ENCODE peak calls at places on chromosomes 11 and 22, in four cellular contexts. H is neural crest cell; D is fibroblast of lung; V is CD4-positive, alpha-beta T cell. O is an unnamed sample.

GRCh38 chr11:61718613-61719302 is 33.7 kb upstream of the MYRF start:
- DNase-seq in D (peak), H (peak), V (no peak), O (no peak)

GRCh38 chr22:19041403-19042074 is 80.7 kb downstream of the DGCR2 start:
- DNase-seq in H (no peak), V (no peak), D (no peak), O (no peak)

GRCh38 chr11:11454671-11455223 is 101.7 kb upstream of the CSNK2A3 start:
- DNase-seq in V (no peak), D (no peak), H (no peak), O (no peak)

GRCh38 chr11:35381720-35382322 is 37.5 kb downstream of the SLC1A2 start:
- DNase-seq in H (no peak), D (no peak), V (no peak), O (no peak)

GRCh38 chr11:77198440-77198849 is 70.4 kb downstream of the MYO7A start:
- DNase-seq in D (no peak), H (peak), V (no peak), O (no peak)

GRCh38 chr11:47595029-47595428 is 818 bp upstream of the C1QTNF4 start:
- DNase-seq in H (no peak), V (no peak), D (no peak), O (no peak)

GRCh38 chr22:28792491-28793383 is 7.6 kb downstream of the XBP1 start:
- DNase-seq in H (no peak), D (no peak), V (no peak), O (no peak)

GRCh38 chr11:72233056-72233772 is 8.6 kb downstream of the INPPL1 start:
- DNase-seq in H (no peak), V (no peak), D (no peak), O (no peak)

GRCh38 chr11:120547301-120547700 is 35.8 kb downstream of the GRIK4 start:
- DNase-seq in D (peak), V (no peak), H (no peak), O (no peak)

GRCh38 chr11:1467270-1467669 is 19.3 kb downstream of the MOB2 start:
- DNase-seq in V (no peak), H (no peak), D (no peak), O (no peak)

GRCh38 chr11:102287963-102288744 is 29.1 kb upstream of the BIRC3 start:
- DNase-seq in D (peak), V (no peak), H (peak), O (peak)

GRCh38 chr11:13578514-13579140 is 82.8 kb upstream of the PTH start:
- DNase-seq in H (no peak), D (no peak), V (no peak), O (no peak)

GRCh38 chr11:75633409-75634011 is 35.3 kb downstream of the MAP6 start:
- DNase-seq in V (no peak), H (no peak), D (no peak), O (no peak)

GRCh38 chr22:26481694-26482093 is 1.9 kb downstream of the HPS4 start:
- DNase-seq in H (no peak), D (no peak), V (no peak), O (no peak)

GRCh38 chr11:12725863-12726666 is 51.8 kb downstream of the TEAD1 start:
- DNase-seq in H (no peak), V (no peak), D (peak), O (no peak)

GRCh38 chr11:26286472-26287066 is 45.4 kb upstream of the ANO3 start:
- DNase-seq in D (peak), H (peak), V (no peak), O (no peak)

GRCh38 chr11:11981364-11981763 is 27.1 kb downstream of the DKK3 start:
- DNase-seq in V (no peak), D (no peak), H (no peak), O (no peak)

GRCh38 chr11:108496643-108497256 is 1.4 kb downstream of the POGLUT3 start:
- DNase-seq in V (no peak), D (peak), H (no peak), O (no peak)

GRCh38 chr11:73198677-73199076 is 19.4 kb upstream of the P2RY2 start:
- DNase-seq in V (no peak), D (peak), H (no peak), O (no peak)

GRCh38 chr22:46185263-46185662 is 34.9 kb downstream of the PPARA start:
- DNase-seq in V (no peak), H (no peak), D (no peak), O (no peak)

GRCh38 chr11:20011294-20011951 is 148.9 kb downstream of the DBX1 start:
- DNase-seq in H (no peak), D (peak), V (no peak), O (no peak)

GRCh38 chr11:42631223-42631843 is 680.5 kb upstream of the API5 start:
- DNase-seq in H (peak), V (no peak), D (peak), O (no peak)

GRCh38 chr11:88692306-88692705 is 354.8 kb upstream of the CTSC start:
- DNase-seq in H (no peak), D (no peak), V (no peak), O (no peak)

GRCh38 chr22:50705851-50706351 is 32.1 kb upstream of the ACR start:
- DNase-seq in D (no peak), V (no peak), H (no peak), O (no peak)

GRCh38 chr11:84012171-84012826 is 726.1 kb upstream of the CCDC90B start:
- DNase-seq in D (no peak), V (no peak), H (no peak), O (no peak)

GRCh38 chr22:32531228-32531627 is 56.6 kb downstream of the FBXO7 start:
- DNase-seq in H (no peak), D (peak), V (no peak), O (no peak)

GRCh38 chr11:99197477-99197876 is 176.7 kb downstream of the CNTN5 start:
- DNase-seq in H (no peak), D (no peak), V (no peak), O (no peak)

GRCh38 chr11:26043665-26044064 is 288.3 kb upstream of the ANO3 start:
- DNase-seq in V (no peak), H (no peak), D (no peak), O (peak)

GRCh38 chr11:45209904-45210699 is 63.7 kb downstream of the PRDM11 start:
- DNase-seq in V (no peak), H (peak), D (peak), O (no peak)

GRCh38 chr22:23180301-23180892 is at the start of gene BCR:
- DNase-seq in D (peak), V (peak), H (peak), O (peak)

GRCh38 chr11:44361883-44362282 is 51.9 kb upstream of the ALX4 start:
- DNase-seq in D (no peak), H (no peak), V (no peak), O (no peak)

GRCh38 chr22:35552186-35552842 is 11.7 kb downstream of the RASD2 start:
- DNase-seq in D (no peak), H (peak), V (peak), O (peak)

GRCh38 chr11:5989203-5989602 is 2.4 kb upstream of the OR52L1 start:
- DNase-seq in V (no peak), D (no peak), H (no peak), O (no peak)

GRCh38 chr11:5986885-5987284 is at the start of gene OR52L1:
- DNase-seq in D (no peak), V (no peak), H (no peak), O (no peak)

DNA sequence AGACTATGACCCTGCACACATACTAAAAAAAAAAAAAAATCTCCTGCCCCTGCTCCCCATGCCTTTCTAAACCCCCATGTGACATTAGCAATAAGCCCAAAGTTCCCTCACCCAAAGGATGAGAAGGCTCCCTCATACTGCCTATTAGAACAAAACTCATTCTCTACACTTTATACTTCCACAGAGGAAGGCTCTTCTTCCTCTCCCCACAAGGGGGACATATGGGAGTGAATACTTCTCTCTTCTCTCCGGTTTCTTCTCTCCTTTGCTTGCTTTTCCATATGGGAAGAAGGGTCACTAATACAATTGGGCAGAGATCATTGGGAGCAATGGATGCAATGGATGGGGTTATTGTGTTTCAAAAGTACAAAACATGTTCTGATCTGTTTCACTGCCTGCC is 3.3 kb downstream of the OR52L1 start:
- DNase-seq in D (no peak), H (no peak), V (no peak), O (no peak)
- TF ChIP-seq CTCF in D (no peak), H (peak), V (no peak), O (no peak)

DNA sequence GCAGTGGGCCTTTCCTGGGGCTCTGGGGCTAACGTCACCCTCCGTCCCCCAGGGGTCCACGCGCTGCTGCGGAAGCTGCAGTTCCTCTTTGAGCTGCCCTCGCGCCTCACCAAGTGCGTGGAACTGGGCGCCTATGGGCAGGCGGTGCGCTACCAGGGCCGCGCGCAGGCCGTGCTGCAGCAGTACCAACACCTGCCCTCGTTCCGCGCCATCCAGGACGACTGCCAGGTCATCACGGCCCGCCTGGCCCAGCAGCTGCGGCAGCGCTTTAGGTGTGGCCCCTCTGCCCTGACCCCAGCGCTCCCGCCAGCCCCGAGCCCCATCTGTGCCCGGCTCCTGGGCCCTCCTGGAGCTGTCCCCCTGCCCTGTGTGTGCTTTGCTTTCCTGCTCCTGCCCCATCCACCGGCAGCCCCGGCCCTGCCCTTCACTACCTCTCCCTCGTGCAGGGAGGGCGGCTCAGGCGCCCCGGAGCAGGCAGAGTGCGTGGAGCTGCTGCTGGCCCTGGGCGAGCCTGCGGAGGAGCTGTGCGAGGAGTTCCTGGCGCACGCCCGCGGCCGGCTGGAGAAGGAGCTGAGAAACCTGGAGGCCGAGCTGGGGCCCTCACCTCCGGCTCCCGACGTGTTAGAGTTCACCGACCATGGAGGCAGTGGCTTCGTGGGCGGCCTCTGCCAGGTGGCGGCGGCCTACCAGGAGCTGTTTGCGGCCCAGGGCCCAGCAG is 3.8 kb upstream of the TM7SF2 start:
- DNase-seq in H (no peak), V (no peak), D (no peak), O (no peak)
- TF ChIP-seq CTCF in H (no peak), V (no peak), D (no peak), O (no peak)

GRCh38 chr22:38153821-38154562 is 27.6 kb downstream of the PLA2G6 start:
- DNase-seq in V (no peak), H (no peak), D (no peak), O (no peak)
- TF ChIP-seq CTCF in V (no peak), H (peak), D (no peak), O (no peak)

DNA sequence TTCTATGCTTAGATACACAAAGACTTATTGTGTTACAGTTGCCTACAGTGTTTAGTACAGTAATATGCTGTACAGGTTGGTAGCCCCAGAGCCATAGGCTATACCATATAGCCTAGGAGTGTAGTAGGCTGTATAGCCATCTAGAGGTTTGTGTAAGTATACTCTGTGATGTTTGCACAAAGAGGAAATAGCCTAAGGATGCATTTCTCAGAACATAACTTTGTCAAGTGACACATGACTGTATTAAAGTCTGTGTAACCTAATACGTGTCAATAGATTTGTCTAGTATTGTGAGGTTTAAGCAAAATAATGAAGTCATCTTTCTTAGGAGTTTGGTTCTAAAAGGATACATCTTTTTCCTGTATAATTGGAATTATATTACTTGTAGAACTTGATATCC is 5.5 kb downstream of the ZC3H12C start:
- DNase-seq in D (no peak), H (no peak), V (no peak), O (no peak)
- TF ChIP-seq CTCF in D (no peak), H (no peak), V (no peak), O (no peak)